ENCODE peak calls at places on chromosomes 12 and 14, in six cellular contexts. One of them, this sample, is unnamed.

GRCh38 chr12:54988402-54989054 is 4.0 kb upstream of the TESPA1 start:
- DNase-seq in astrocyte of the cerebellum: no peak
- DNase-seq in upper lobe of left lung: peak
- DNase-seq in Panc1: no peak
- DNase-seq in cardiac muscle cell: no peak
- DNase-seq in tibial artery: peak
- DNase-seq in this sample: no peak

GRCh38 chr14:90278199-90279175 is 22.1 kb downstream of the PSMC1 start:
- DNase-seq in astrocyte of the cerebellum: no peak
- DNase-seq in Panc1: no peak
- DNase-seq in tibial artery: no peak
- DNase-seq in upper lobe of left lung: no peak
- DNase-seq in cardiac muscle cell: no peak
- DNase-seq in this sample: no peak

GRCh38 chr12:2649201-2650030 is 145.4 kb upstream of the FKBP4 start:
- DNase-seq in Panc1: no peak
- DNase-seq in upper lobe of left lung: no peak
- DNase-seq in astrocyte of the cerebellum: no peak
- DNase-seq in cardiac muscle cell: no peak
- DNase-seq in tibial artery: no peak
- DNase-seq in this sample: no peak

GRCh38 chr14:57066887-57067513 is 201.7 kb downstream of the EXOC5 start:
- DNase-seq in cardiac muscle cell: peak
- DNase-seq in upper lobe of left lung: peak
- DNase-seq in tibial artery: no peak
- DNase-seq in Panc1: peak
- DNase-seq in astrocyte of the cerebellum: no peak
- DNase-seq in this sample: no peak

GRCh38 chr12:127351481-127352010 is 915.4 kb upstream of the TMEM132C start:
- DNase-seq in astrocyte of the cerebellum: no peak
- DNase-seq in cardiac muscle cell: no peak
- DNase-seq in Panc1: no peak
- DNase-seq in upper lobe of left lung: no peak
- DNase-seq in tibial artery: no peak
- DNase-seq in this sample: no peak

GRCh38 chr14:95265106-95266094 is 54.3 kb downstream of the CLMN start:
- DNase-seq in cardiac muscle cell: no peak
- DNase-seq in astrocyte of the cerebellum: peak
- DNase-seq in tibial artery: no peak
- DNase-seq in upper lobe of left lung: peak
- DNase-seq in Panc1: peak
- DNase-seq in this sample: peak

GRCh38 chr14:25111061-25111601 is 61.2 kb upstream of the STXBP6 start:
- DNase-seq in cardiac muscle cell: no peak
- DNase-seq in upper lobe of left lung: no peak
- DNase-seq in Panc1: no peak
- DNase-seq in astrocyte of the cerebellum: peak
- DNase-seq in tibial artery: peak
- DNase-seq in this sample: no peak

GRCh38 chr12:82207556-82207955 is 150.6 kb downstream of the CCDC59 start:
- DNase-seq in Panc1: no peak
- DNase-seq in tibial artery: no peak
- DNase-seq in upper lobe of left lung: no peak
- DNase-seq in cardiac muscle cell: no peak
- DNase-seq in astrocyte of the cerebellum: no peak
- DNase-seq in this sample: no peak

GRCh38 chr12:47977772-47978597 is 14.6 kb downstream of the TMEM106C start:
- DNase-seq in upper lobe of left lung: no peak
- DNase-seq in astrocyte of the cerebellum: no peak
- DNase-seq in tibial artery: no peak
- DNase-seq in cardiac muscle cell: no peak
- DNase-seq in Panc1: no peak
- DNase-seq in this sample: no peak

GRCh38 chr14:76174982-76175381 is 23.3 kb downstream of the GPATCH2L start:
- DNase-seq in tibial artery: no peak
- DNase-seq in astrocyte of the cerebellum: no peak
- DNase-seq in Panc1: no peak
- DNase-seq in upper lobe of left lung: no peak
- DNase-seq in cardiac muscle cell: no peak
- DNase-seq in this sample: no peak

GRCh38 chr12:64072946-64073345 is 149.2 kb downstream of the KICS2 start:
- DNase-seq in Panc1: no peak
- DNase-seq in upper lobe of left lung: no peak
- DNase-seq in cardiac muscle cell: no peak
- DNase-seq in astrocyte of the cerebellum: no peak
- DNase-seq in tibial artery: no peak
- DNase-seq in this sample: no peak

GRCh38 chr14:93047661-93048060 is 68.1 kb downstream of the ITPK1 start:
- DNase-seq in cardiac muscle cell: no peak
- DNase-seq in tibial artery: peak
- DNase-seq in astrocyte of the cerebellum: no peak
- DNase-seq in upper lobe of left lung: no peak
- DNase-seq in Panc1: no peak
- DNase-seq in this sample: peak

GRCh38 chr14:84340938-84341337 is 1189.0 kb upstream of the FLRT2 start:
- DNase-seq in upper lobe of left lung: no peak
- DNase-seq in Panc1: no peak
- DNase-seq in astrocyte of the cerebellum: no peak
- DNase-seq in cardiac muscle cell: no peak
- DNase-seq in tibial artery: no peak
- DNase-seq in this sample: no peak

GRCh38 chr12:76548222-76548837 is 11.2 kb downstream of the OSBPL8 start:
- DNase-seq in Panc1: no peak
- DNase-seq in tibial artery: no peak
- DNase-seq in cardiac muscle cell: peak
- DNase-seq in upper lobe of left lung: no peak
- DNase-seq in astrocyte of the cerebellum: no peak
- DNase-seq in this sample: no peak

GRCh38 chr12:49979791-49980190 is 7.0 kb downstream of the AQP6 start:
- DNase-seq in cardiac muscle cell: no peak
- DNase-seq in tibial artery: no peak
- DNase-seq in Panc1: no peak
- DNase-seq in upper lobe of left lung: no peak
- DNase-seq in astrocyte of the cerebellum: no peak
- DNase-seq in this sample: no peak

GRCh38 chr12:49838973-49839633 is 3.8 kb downstream of the BCDIN3D start:
- DNase-seq in tibial artery: no peak
- DNase-seq in astrocyte of the cerebellum: no peak
- DNase-seq in upper lobe of left lung: no peak
- DNase-seq in cardiac muscle cell: peak
- DNase-seq in Panc1: no peak
- DNase-seq in this sample: no peak

GRCh38 chr14:69319911-69320310 is 60.0 kb downstream of the GALNT16 start:
- DNase-seq in astrocyte of the cerebellum: no peak
- DNase-seq in Panc1: no peak
- DNase-seq in upper lobe of left lung: no peak
- DNase-seq in cardiac muscle cell: no peak
- DNase-seq in tibial artery: no peak
- DNase-seq in this sample: no peak

GRCh38 chr14:33118653-33119052 is 180.0 kb downstream of the NPAS3 start:
- DNase-seq in tibial artery: no peak
- DNase-seq in Panc1: no peak
- DNase-seq in cardiac muscle cell: no peak
- DNase-seq in upper lobe of left lung: no peak
- DNase-seq in astrocyte of the cerebellum: no peak
- DNase-seq in this sample: no peak

GRCh38 chr12:13571035-13571434 is 374.5 kb downstream of the EMP1 start:
- DNase-seq in tibial artery: no peak
- DNase-seq in astrocyte of the cerebellum: no peak
- DNase-seq in Panc1: no peak
- DNase-seq in cardiac muscle cell: no peak
- DNase-seq in upper lobe of left lung: no peak
- DNase-seq in this sample: no peak

GRCh38 chr14:95274283-95274682 is 45.4 kb downstream of the CLMN start:
- DNase-seq in astrocyte of the cerebellum: no peak
- DNase-seq in upper lobe of left lung: no peak
- DNase-seq in cardiac muscle cell: no peak
- DNase-seq in Panc1: no peak
- DNase-seq in tibial artery: no peak
- DNase-seq in this sample: peak

GRCh38 chr14:22491683-22492483 is 97.1 kb downstream of the DAD1 start:
- DNase-seq in astrocyte of the cerebellum: no peak
- DNase-seq in upper lobe of left lung: no peak
- DNase-seq in cardiac muscle cell: no peak
- DNase-seq in Panc1: no peak
- DNase-seq in tibial artery: no peak
- DNase-seq in this sample: no peak

GRCh38 chr14:22493143-22493542 is 95.9 kb downstream of the DAD1 start:
- DNase-seq in cardiac muscle cell: no peak
- DNase-seq in upper lobe of left lung: no peak
- DNase-seq in tibial artery: no peak
- DNase-seq in Panc1: no peak
- DNase-seq in astrocyte of the cerebellum: no peak
- DNase-seq in this sample: no peak

GRCh38 chr14:22494486-22495135 is 94.4 kb downstream of the DAD1 start:
- DNase-seq in cardiac muscle cell: no peak
- DNase-seq in upper lobe of left lung: no peak
- DNase-seq in Panc1: no peak
- DNase-seq in tibial artery: no peak
- DNase-seq in astrocyte of the cerebellum: no peak
- DNase-seq in this sample: no peak

GRCh38 chr14:22493753-22494152 is 95.3 kb downstream of the DAD1 start:
- DNase-seq in upper lobe of left lung: no peak
- DNase-seq in astrocyte of the cerebellum: no peak
- DNase-seq in Panc1: no peak
- DNase-seq in cardiac muscle cell: no peak
- DNase-seq in tibial artery: no peak
- DNase-seq in this sample: no peak

GRCh38 chr14:22492601-22493000 is 96.4 kb downstream of the DAD1 start:
- DNase-seq in Panc1: no peak
- DNase-seq in upper lobe of left lung: no peak
- DNase-seq in astrocyte of the cerebellum: no peak
- DNase-seq in tibial artery: no peak
- DNase-seq in cardiac muscle cell: no peak
- DNase-seq in this sample: no peak
- H3K4me3 ChIP-seq in Panc1: no peak
- H3K4me3 ChIP-seq in upper lobe of left lung: no peak
- H3K4me3 ChIP-seq in astrocyte of the cerebellum: no peak
- H3K4me3 ChIP-seq in tibial artery: no peak
- H3K4me3 ChIP-seq in cardiac muscle cell: no peak
- H3K4me3 ChIP-seq in this sample: no peak

DNA sequence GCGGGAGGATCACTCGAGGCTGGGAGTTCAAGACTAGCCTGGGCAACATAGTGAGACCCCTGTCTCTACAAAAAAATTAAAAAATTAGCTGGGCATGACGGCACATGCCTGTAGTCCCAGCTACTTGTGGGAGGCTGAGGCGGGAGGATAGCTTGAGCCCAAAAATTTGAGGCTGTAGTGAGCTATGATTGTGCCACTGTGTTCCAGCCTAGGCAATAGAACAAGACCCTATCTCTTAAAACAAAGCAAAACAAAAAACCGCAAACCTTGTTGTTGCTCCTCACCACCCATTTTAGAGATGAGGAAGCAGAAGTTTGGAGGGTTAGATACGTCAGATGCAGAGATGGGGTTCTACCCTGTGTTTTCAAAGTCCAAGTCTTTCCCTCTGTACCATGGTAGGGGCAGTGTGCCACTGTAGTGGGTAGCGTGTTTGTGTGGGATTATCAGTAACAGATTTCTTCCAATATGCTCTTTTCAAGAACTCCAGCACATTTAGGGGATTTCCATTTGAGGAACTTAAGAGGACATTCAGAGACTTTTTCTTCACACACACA is 186.4 kb downstream of the CHST11 start:
- DNase-seq in Panc1: no peak
- DNase-seq in cardiac muscle cell: no peak
- DNase-seq in tibial artery: no peak
- DNase-seq in astrocyte of the cerebellum: no peak
- DNase-seq in upper lobe of left lung: no peak
- DNase-seq in this sample: no peak
- H3K4me3 ChIP-seq in Panc1: no peak
- H3K4me3 ChIP-seq in cardiac muscle cell: no peak
- H3K4me3 ChIP-seq in tibial artery: no peak
- H3K4me3 ChIP-seq in astrocyte of the cerebellum: no peak
- H3K4me3 ChIP-seq in upper lobe of left lung: no peak
- H3K4me3 ChIP-seq in this sample: no peak

GRCh38 chr12:92146865-92147264 is 1.2 kb upstream of the BTG1 start:
- DNase-seq in Panc1: no peak
- DNase-seq in astrocyte of the cerebellum: no peak
- DNase-seq in upper lobe of left lung: no peak
- DNase-seq in cardiac muscle cell: no peak
- DNase-seq in tibial artery: no peak
- DNase-seq in this sample: no peak

GRCh38 chr12:92151916-92152315 is 6.3 kb upstream of the BTG1 start:
- DNase-seq in cardiac muscle cell: no peak
- DNase-seq in tibial artery: no peak
- DNase-seq in upper lobe of left lung: no peak
- DNase-seq in astrocyte of the cerebellum: no peak
- DNase-seq in Panc1: no peak
- DNase-seq in this sample: no peak

GRCh38 chr12:92147491-92147890 is 1.8 kb upstream of the BTG1 start:
- DNase-seq in Panc1: no peak
- DNase-seq in astrocyte of the cerebellum: no peak
- DNase-seq in upper lobe of left lung: no peak
- DNase-seq in cardiac muscle cell: no peak
- DNase-seq in tibial artery: no peak
- DNase-seq in this sample: no peak

GRCh38 chr12:92146497-92146828 is 817 bp upstream of the BTG1 start:
- DNase-seq in tibial artery: no peak
- DNase-seq in astrocyte of the cerebellum: no peak
- DNase-seq in Panc1: no peak
- DNase-seq in upper lobe of left lung: no peak
- DNase-seq in cardiac muscle cell: no peak
- DNase-seq in this sample: no peak

DNA sequence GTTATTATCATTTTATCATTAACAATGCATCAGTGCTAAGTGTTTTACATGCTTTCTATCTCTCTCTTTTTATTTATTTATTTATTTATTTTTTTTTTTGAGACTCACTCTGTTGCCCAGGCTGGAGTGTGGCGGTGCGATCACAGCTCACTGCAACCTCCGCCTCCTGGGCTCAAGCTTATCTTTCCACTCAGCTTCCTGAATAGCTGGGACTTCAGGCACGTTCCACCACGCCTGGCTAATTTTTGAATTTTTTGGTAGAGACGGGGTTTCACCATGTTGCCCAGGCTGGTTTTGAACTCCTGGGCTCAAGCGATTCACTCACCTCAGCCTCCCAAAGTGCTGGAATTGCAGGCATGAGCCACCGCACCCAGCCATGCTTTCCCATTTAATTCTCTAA is 3.9 kb upstream of the BTG1 start:
- DNase-seq in upper lobe of left lung: no peak
- DNase-seq in Panc1: no peak
- DNase-seq in astrocyte of the cerebellum: no peak
- DNase-seq in cardiac muscle cell: no peak
- DNase-seq in tibial artery: no peak
- DNase-seq in this sample: no peak
- H3K4me3 ChIP-seq in upper lobe of left lung: no peak
- H3K4me3 ChIP-seq in Panc1: no peak
- H3K4me3 ChIP-seq in astrocyte of the cerebellum: no peak
- H3K4me3 ChIP-seq in cardiac muscle cell: no peak
- H3K4me3 ChIP-seq in tibial artery: no peak
- H3K4me3 ChIP-seq in this sample: no peak

DNA sequence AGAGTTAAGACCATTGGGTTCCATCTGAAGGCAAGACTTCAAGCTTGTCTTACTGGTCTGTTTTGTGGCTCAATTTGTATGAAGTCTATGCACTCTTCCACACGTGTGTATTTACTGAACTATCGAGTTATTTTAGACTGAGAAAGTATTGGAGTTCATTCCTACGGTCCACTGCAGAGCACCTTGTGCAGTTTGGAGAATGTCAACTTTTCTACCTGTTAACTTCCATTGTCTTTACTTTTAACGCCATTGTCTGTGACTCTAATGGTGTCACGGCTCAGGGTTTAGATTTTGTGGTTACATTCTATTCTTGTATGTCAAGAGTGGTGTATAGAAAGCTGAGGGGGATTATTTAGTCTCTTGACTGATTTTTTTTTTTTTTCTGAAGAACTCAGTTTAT is 3.8 kb downstream of the HIF1A start:
- DNase-seq in Panc1: no peak
- DNase-seq in cardiac muscle cell: no peak
- DNase-seq in tibial artery: no peak
- DNase-seq in upper lobe of left lung: no peak
- DNase-seq in astrocyte of the cerebellum: no peak
- DNase-seq in this sample: no peak
- H3K4me3 ChIP-seq in Panc1: no peak
- H3K4me3 ChIP-seq in cardiac muscle cell: peak
- H3K4me3 ChIP-seq in tibial artery: peak
- H3K4me3 ChIP-seq in upper lobe of left lung: no peak
- H3K4me3 ChIP-seq in astrocyte of the cerebellum: peak
- H3K4me3 ChIP-seq in this sample: no peak

This sample was measured in lower leg skin.